ENCODE peak calls at places on chromosomes 3 and 15, in six cellular contexts. T is HCT116, S is dorsolateral prefrontal cortex, Y is cerebellum, I is T1000, M is GM12865. H is an unnamed sample.

GRCh38 chr3:159824341-159824740 is 164.3 kb upstream of the IL12A start:
- DNase-seq in T (peak), S (no peak), Y (peak), I (peak), M (no peak), H (no peak)

GRCh38 chr3:45056608-45057301 is 30.7 kb downstream of the CLEC3B start:
- DNase-seq in T (no peak), S (no peak), Y (no peak), I (no peak), M (no peak), H (no peak)

GRCh38 chr3:194177156-194177555 is 41.2 kb downstream of the HES1 start:
- DNase-seq in T (no peak), S (no peak), Y (no peak), I (no peak), M (no peak), H (no peak)

GRCh38 chr15:67833504-67834248 is 6.2 kb downstream of the RNU6-1 start:
- DNase-seq in T (no peak), S (no peak), Y (no peak), I (no peak), M (peak), H (no peak)

GRCh38 chr3:79178471-79178870 is 589.3 kb downstream of the ROBO1 start:
- DNase-seq in T (no peak), S (no peak), Y (peak), I (no peak), M (no peak), H (no peak)

GRCh38 chr15:90268415-90268814 is 2.9 kb downstream of the NGRN start:
- DNase-seq in T (no peak), S (no peak), Y (no peak), I (no peak), M (no peak), H (no peak)

GRCh38 chr3:71066849-71067261 is 516.7 kb downstream of the FOXP1 start:
- DNase-seq in T (no peak), S (no peak), Y (no peak), I (no peak), M (no peak), H (no peak)

GRCh38 chr3:33722186-33722585 is 4.1 kb upstream of the CLASP2 start:
- DNase-seq in T (no peak), S (no peak), Y (no peak), I (no peak), M (no peak), H (no peak)

GRCh38 chr15:90826886-90827435 is 41.4 kb upstream of the FURIN start:
- DNase-seq in T (no peak), S (no peak), Y (no peak), I (no peak), M (no peak), H (no peak)

GRCh38 chr15:74857671-74858365 is 14.9 kb upstream of the ULK3 start:
- DNase-seq in T (no peak), S (no peak), Y (no peak), I (no peak), M (peak), H (no peak)

GRCh38 chr15:100759116-100759515 is 120.5 kb upstream of the ALDH1A3 start:
- DNase-seq in T (no peak), S (no peak), Y (no peak), I (no peak), M (no peak), H (no peak)

GRCh38 chr15:62841269-62841628 is 201.3 kb upstream of the TPM1 start:
- DNase-seq in T (no peak), S (no peak), Y (no peak), I (no peak), M (no peak), H (no peak)

GRCh38 chr3:7242303-7242635 is 381.4 kb downstream of the GRM7 start:
- DNase-seq in T (no peak), S (no peak), Y (no peak), I (no peak), M (no peak), H (no peak)

GRCh38 chr3:4739289-4740236 is 239.7 kb upstream of the BHLHE40 start:
- DNase-seq in T (no peak), S (no peak), Y (no peak), I (no peak), M (no peak), H (no peak)

GRCh38 chr15:88744548-88745020 is 58.7 kb upstream of the ACAN start:
- DNase-seq in T (no peak), S (no peak), Y (no peak), I (no peak), M (no peak), H (no peak)

GRCh38 chr3:197302696-197303341 is 4.4 kb upstream of the DLG1 start:
- DNase-seq in T (no peak), S (no peak), Y (no peak), I (peak), M (no peak), H (no peak)

GRCh38 chr3:63015614-63016016 is 140.4 kb upstream of the CADPS start:
- DNase-seq in T (no peak), S (peak), Y (no peak), I (no peak), M (peak), H (no peak)

GRCh38 chr3:192494176-192494575 is 233.2 kb downstream of the FGF12 start:
- DNase-seq in T (no peak), S (no peak), Y (no peak), I (no peak), M (peak), H (no peak)

GRCh38 chr15:39629376-39629775 is 48.5 kb downstream of the THBS1 start:
- DNase-seq in T (no peak), S (no peak), Y (no peak), I (no peak), M (peak), H (no peak)

GRCh38 chr3:143737065-143737464 is 111.2 kb downstream of the SLC9A9 start:
- DNase-seq in T (no peak), S (no peak), Y (no peak), I (no peak), M (no peak), H (no peak)

GRCh38 chr15:66948294-66948693 is 117.1 kb upstream of the SMAD3 start:
- DNase-seq in T (no peak), S (no peak), Y (no peak), I (peak), M (peak), H (no peak)

GRCh38 chr3:149325581-149325980 is 7.9 kb downstream of the TM4SF18 start:
- DNase-seq in T (no peak), S (no peak), Y (no peak), I (no peak), M (no peak), H (no peak)

GRCh38 chr15:62883938-62884479 is 158.5 kb upstream of the TPM1 start:
- DNase-seq in T (no peak), S (no peak), Y (no peak), I (no peak), M (no peak), H (no peak)

GRCh38 chr15:39745415-39745814 is 37.2 kb downstream of the FSIP1 start:
- DNase-seq in T (no peak), S (no peak), Y (no peak), I (no peak), M (no peak), H (no peak)

GRCh38 chr15:90716317-90716975 is 700 bp upstream of the BLM start:
- DNase-seq in T (no peak), S (no peak), Y (no peak), I (no peak), M (no peak), H (no peak)

GRCh38 chr3:99909714-99910508 is 92.2 kb downstream of the CMSS1 start:
- DNase-seq in T (no peak), S (no peak), Y (no peak), I (no peak), M (peak), H (no peak)

GRCh38 chr3:117706037-117706436 is 996.5 kb downstream of the TUSC7 start:
- DNase-seq in T (no peak), S (no peak), Y (no peak), I (no peak), M (no peak), H (no peak)

GRCh38 chr3:8503871-8504610 is 2.4 kb downstream of the LMCD1 start:
- DNase-seq in T (no peak), S (no peak), Y (no peak), I (no peak), M (peak), H (no peak)

GRCh38 chr15:22786868-22787698 is 639 bp downstream of the NIPA1 start:
- DNase-seq in T (no peak), S (no peak), Y (peak), I (no peak), M (peak), H (no peak)